ENCODE peak calls at places on chromosomes 5 and 9, in seven cellular contexts. X is tibial artery, H is GM23248, F is lung, K is adipocyte, C is SK-N-SH, Z is uterus. J is an unnamed sample.

GRCh38 chr9:113906411-113907110 is 30.5 kb downstream of the ZNF618 start:
- DNase-seq in Z (no peak), X (no peak), C (no peak), F (no peak), H (peak; percentile 44), K (peak; percentile 19), J (no peak)

GRCh38 chr5:56527174-56527573 is 288.2 kb upstream of the MAP3K1 start:
- DNase-seq in Z (no peak), X (no peak), H (no peak), K (no peak), F (no peak), C (no peak), J (no peak)

GRCh38 chr9:4905135-4905490 is 80.0 kb upstream of the JAK2 start:
- DNase-seq in C (no peak), Z (no peak), K (peak; percentile 54), H (no peak), F (no peak), X (no peak), J (no peak)

GRCh38 chr9:129150122-129150521 is 27.9 kb downstream of the IER5L start:
- DNase-seq in X (no peak), F (no peak), Z (no peak), K (no peak), H (no peak), C (no peak), J (no peak)

GRCh38 chr9:29126783-29127182 is 1553.5 kb upstream of the C9orf72 start:
- DNase-seq in Z (no peak), K (no peak), C (no peak), H (no peak), X (no peak), F (no peak), J (no peak)

GRCh38 chr5:124263680-124264491 is 482.6 kb downstream of the ZNF608 start:
- DNase-seq in K (no peak), F (no peak), X (no peak), Z (no peak), H (no peak), C (no peak), J (no peak)

GRCh38 chr9:16870606-16871357 is at the start of gene BNC2:
- DNase-seq in K (peak; percentile 86), F (no peak), H (peak; percentile 75), Z (peak; percentile 64), C (peak; percentile 84), X (peak; percentile 57), J (peak; percentile 61)

GRCh38 chr5:158695595-158696330 is 404.0 kb downstream of the EBF1 start:
- DNase-seq in X (peak; percentile 68), K (peak; percentile 83), F (peak; percentile 68), Z (peak; percentile 76), C (peak; percentile 72), H (peak; percentile 92), J (peak; percentile 75)

GRCh38 chr5:79931409-79931808 is 59.7 kb downstream of the MTX3 start:
- DNase-seq in C (no peak), F (no peak), X (no peak), H (no peak), K (no peak), Z (no peak), J (no peak)

GRCh38 chr9:81754245-81754644 is 64.9 kb upstream of the TLE1 start:
- DNase-seq in C (no peak), Z (no peak), H (peak; percentile 40), K (no peak), F (no peak), X (no peak), J (no peak)

GRCh38 chr5:80389575-80389974 is 18.3 kb upstream of the ZFYVE16 start:
- DNase-seq in H (no peak), Z (no peak), K (no peak), C (no peak), F (no peak), X (peak; percentile 47), J (no peak)

GRCh38 chr9:97176206-97176605 is 131.3 kb upstream of the CCDC180 start:
- DNase-seq in Z (no peak), K (no peak), F (no peak), X (no peak), H (no peak), C (peak; percentile 16), J (peak; percentile 69)

GRCh38 chr9:127521919-127522304 is 70.6 kb downstream of the LRSAM1 start:
- DNase-seq in C (no peak), F (no peak), H (no peak), X (no peak), Z (no peak), K (no peak), J (no peak)

GRCh38 chr9:107280543-107280942 is 2.5 kb upstream of the RAD23B start:
- DNase-seq in K (no peak), X (no peak), C (no peak), H (peak; percentile 69), F (no peak), Z (no peak), J (no peak)

GRCh38 chr9:10875752-10876151 is 262.9 kb upstream of the PTPRD start:
- DNase-seq in H (no peak), F (no peak), K (no peak), C (no peak), Z (no peak), X (no peak), J (no peak)

GRCh38 chr5:14406554-14406849 is 175.1 kb upstream of the OTULINL start:
- DNase-seq in Z (no peak), F (no peak), K (peak; percentile 61), H (peak; percentile 97), X (no peak), C (no peak), J (peak; percentile 55)
- H3K36me3 ChIP-seq in Z (no peaks in the 10 kb centered on the region), F (peaks cover 31% of the 10 kb centered on the region), K (peaks cover 51% of the 10 kb centered on the region), H (peaks cover 58% of the 10 kb centered on the region), X (peaks cover 28% of the 10 kb centered on the region), C (peaks cover 32% of the 10 kb centered on the region), J (peaks cover 22% of the 10 kb centered on the region)

GRCh38 chr5:180807654-180808414 is 5.2 kb upstream of the MGAT1 start:
- DNase-seq in F (no peak), H (peak; percentile 70), X (peak; percentile 10), K (no peak), C (no peak), Z (no peak), J (no peak)

GRCh38 chr5:180809403-180810209 is 7.0 kb upstream of the MGAT1 start:
- DNase-seq in K (peak; percentile 96), Z (peak; percentile 93), H (peak; percentile 95), C (peak; percentile 98), X (peak; percentile 92), F (peak; percentile 90), J (peak; percentile 95)

GRCh38 chr5:180806351-180807011 is 3.9 kb upstream of the MGAT1 start:
- DNase-seq in C (no peak), X (peak; percentile 21), H (no peak), K (no peak), Z (no peak), F (no peak), J (peak; percentile 78)

GRCh38 chr5:180810210-180811011 is 7.8 kb upstream of the MGAT1 start:
- DNase-seq in X (peak; percentile 95), Z (peak; percentile 97), H (peak; percentile 97), K (peak; percentile 98), F (peak; percentile 97), C (peak; percentile 98), J (peak; percentile 94)

GRCh38 chr5:180808461-180809000 is 5.9 kb upstream of the MGAT1 start:
- DNase-seq in H (no peak), Z (no peak), K (no peak), F (no peak), X (peak; percentile 18), C (peak; percentile 46), J (no peak)
- H3K4me1 ChIP-seq in H (peaks cover 40% of the 10 kb centered on the region), Z (no peaks in the 10 kb centered on the region), K (peaks cover 58% of the 10 kb centered on the region), F (peaks cover 28% of the 10 kb centered on the region), X (peaks cover 64% of the 10 kb centered on the region), C (peaks cover 4% of the 10 kb centered on the region), J (peaks cover 9% of the 10 kb centered on the region)

DNA sequence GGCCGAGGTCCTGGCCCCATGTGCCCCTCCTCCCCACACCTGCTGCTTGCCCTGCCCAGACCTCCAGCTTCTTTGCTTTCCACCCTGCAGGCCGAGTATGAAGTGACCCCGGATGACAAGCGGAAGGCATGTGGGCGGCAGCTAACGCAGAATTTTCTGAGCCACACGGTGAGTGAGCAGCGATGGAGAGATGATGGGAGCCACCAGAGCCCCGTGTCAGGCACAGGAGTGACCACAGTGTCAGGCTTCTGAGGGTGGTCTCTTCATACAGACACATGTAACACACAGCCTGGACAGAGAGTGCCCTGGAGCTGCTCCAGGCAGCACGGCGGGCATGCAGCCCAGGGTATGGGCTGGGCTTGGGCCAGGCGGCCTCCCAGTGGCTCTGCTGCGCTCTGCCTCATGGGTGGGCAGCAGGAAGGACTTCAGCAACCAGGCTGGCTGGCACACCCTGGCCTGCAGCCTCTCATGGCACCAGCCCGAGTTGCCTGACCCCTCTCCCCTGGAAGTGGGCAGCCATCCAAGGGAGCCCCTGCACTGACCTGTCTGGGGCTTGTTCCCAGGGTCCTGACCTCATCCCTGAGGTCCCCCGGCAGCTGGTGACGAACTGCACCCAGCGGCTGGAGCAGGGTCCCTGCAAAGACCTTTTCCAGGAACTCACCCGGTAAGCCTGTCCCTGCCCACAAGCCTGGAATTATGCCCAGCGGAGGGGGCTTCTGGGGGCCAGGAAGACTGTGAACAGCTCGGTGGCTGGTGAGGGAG is 5.8 kb downstream of the GRK6 start:
- DNase-seq in C (no peak), K (no peak), Z (no peak), F (no peak), X (no peak), H (no peak), J (peak; percentile 46)
- H3K36me3 ChIP-seq in C (peaks cover 7% of the 10 kb centered on the region), K (peaks cover 23% of the 10 kb centered on the region), Z (no peaks in the 10 kb centered on the region), F (peaks cover 64% of the 10 kb centered on the region), X (peaks cover 49% of the 10 kb centered on the region), H (no peaks in the 10 kb centered on the region), J (peaks cover 45% of the 10 kb centered on the region)

GRCh38 chr5:112930082-112930344 is 8.0 kb upstream of the REEP5 start:
- DNase-seq in C (no peak), K (no peak), F (no peak), X (no peak), Z (no peak), H (no peak), J (no peak)

GRCh38 chr5:112931473-112931872 is 9.4 kb upstream of the REEP5 start:
- DNase-seq in X (no peak), C (no peak), Z (no peak), K (no peak), F (no peak), H (no peak), J (no peak)

GRCh38 chr5:112933105-112933504 is 11.1 kb upstream of the REEP5 start:
- DNase-seq in H (no peak), C (no peak), Z (no peak), F (no peak), K (no peak), X (no peak), J (no peak)

GRCh38 chr5:112933651-112934365 is 11.8 kb upstream of the REEP5 start:
- DNase-seq in H (peak; percentile 63), F (no peak), X (no peak), Z (no peak), K (peak; percentile 80), C (no peak), J (no peak)

DNA sequence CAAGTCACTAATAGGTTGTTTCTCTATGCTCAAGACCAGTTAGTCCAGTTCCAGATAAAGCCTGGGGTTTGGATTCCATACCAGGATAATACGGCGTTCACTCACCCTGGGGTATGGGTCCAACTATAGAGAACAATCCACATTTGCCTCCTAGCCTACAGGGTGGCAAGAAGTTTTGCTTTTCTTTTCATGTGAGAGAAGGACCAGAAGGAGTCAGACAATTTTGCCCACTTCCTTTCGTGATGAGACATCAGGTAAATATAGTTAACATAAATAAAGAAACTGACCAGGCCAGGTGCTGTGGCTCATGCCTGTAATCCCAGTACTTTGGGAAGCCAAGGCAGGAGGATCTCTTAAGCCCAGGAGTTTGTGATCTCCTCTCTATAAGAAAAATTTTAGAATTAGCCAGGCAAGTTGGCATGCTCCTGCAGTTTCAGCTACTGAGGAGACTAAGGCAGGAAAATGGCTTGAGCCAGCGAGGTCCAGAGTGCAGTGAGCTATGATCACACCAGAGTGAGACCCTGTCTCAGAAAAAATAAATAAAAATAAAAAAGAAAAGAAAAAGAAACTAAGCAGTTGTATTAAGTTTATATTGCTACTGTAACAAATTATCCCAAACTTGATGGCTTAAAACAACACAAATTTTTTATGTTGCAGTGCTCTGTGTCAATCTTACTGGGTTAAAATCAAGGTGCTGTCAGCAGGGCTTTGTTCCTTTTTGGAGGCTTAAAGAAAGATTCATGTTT is 7.5 kb upstream of the REEP5 start:
- DNase-seq in H (no peak), C (no peak), Z (no peak), F (no peak), X (no peak), K (no peak), J (no peak)
- H3K4me1 ChIP-seq in H (peaks cover 12% of the 10 kb centered on the region), C (no peaks in the 10 kb centered on the region), Z (no peaks in the 10 kb centered on the region), F (no peaks in the 10 kb centered on the region), X (no peaks in the 10 kb centered on the region), K (peaks cover 9% of the 10 kb centered on the region), J (no peaks in the 10 kb centered on the region)

J was measured in BE2C.